ENCODE peak calls at places on chromosomes 1 and 21, in six cellular contexts. One of them, this sample, is unnamed.

GRCh38 chr1:7302126-7302525 is 469.0 kb upstream of the VAMP3 start:
- DNase-seq in AG10803: no peak
- DNase-seq in effector memory CD8-positive, alpha-beta T cell: no peak
- DNase-seq in cardiac muscle cell: no peak
- DNase-seq in posterior vena cava: no peak
- DNase-seq in NCI-H1105 treated with DMSO at 0.1 percent for 48 hours: no peak
- DNase-seq in this sample: no peak

GRCh38 chr1:2985694-2986548 is 35.3 kb upstream of the ACTRT2 start:
- DNase-seq in AG10803: no peak
- DNase-seq in effector memory CD8-positive, alpha-beta T cell: no peak
- DNase-seq in cardiac muscle cell: no peak
- DNase-seq in posterior vena cava: no peak
- DNase-seq in NCI-H1105 treated with DMSO at 0.1 percent for 48 hours: no peak
- DNase-seq in this sample: no peak

GRCh38 chr1:15178571-15179484 is 25.3 kb downstream of the TMEM51 start:
- DNase-seq in AG10803: peak
- DNase-seq in effector memory CD8-positive, alpha-beta T cell: no peak
- DNase-seq in cardiac muscle cell: peak
- DNase-seq in posterior vena cava: no peak
- DNase-seq in NCI-H1105 treated with DMSO at 0.1 percent for 48 hours: peak
- DNase-seq in this sample: peak

GRCh38 chr1:100762461-100762860 is 42.9 kb downstream of the VCAM1 start:
- DNase-seq in AG10803: no peak
- DNase-seq in effector memory CD8-positive, alpha-beta T cell: no peak
- DNase-seq in cardiac muscle cell: no peak
- DNase-seq in posterior vena cava: no peak
- DNase-seq in NCI-H1105 treated with DMSO at 0.1 percent for 48 hours: no peak
- DNase-seq in this sample: no peak

GRCh38 chr1:16144325-16145029 is 11.4 kb downstream of the EPHA2 start:
- DNase-seq in AG10803: no peak
- DNase-seq in effector memory CD8-positive, alpha-beta T cell: no peak
- DNase-seq in cardiac muscle cell: no peak
- DNase-seq in posterior vena cava: no peak
- DNase-seq in NCI-H1105 treated with DMSO at 0.1 percent for 48 hours: no peak
- DNase-seq in this sample: no peak

GRCh38 chr1:107196973-107197562 is 56.2 kb downstream of the NTNG1 start:
- DNase-seq in AG10803: no peak
- DNase-seq in effector memory CD8-positive, alpha-beta T cell: no peak
- DNase-seq in cardiac muscle cell: peak
- DNase-seq in posterior vena cava: no peak
- DNase-seq in NCI-H1105 treated with DMSO at 0.1 percent for 48 hours: peak
- DNase-seq in this sample: peak

GRCh38 chr1:63984257-63984626 is 210.4 kb downstream of the ROR1 start:
- DNase-seq in AG10803: peak
- DNase-seq in effector memory CD8-positive, alpha-beta T cell: no peak
- DNase-seq in cardiac muscle cell: peak
- DNase-seq in posterior vena cava: no peak
- DNase-seq in NCI-H1105 treated with DMSO at 0.1 percent for 48 hours: no peak
- DNase-seq in this sample: no peak

GRCh38 chr1:67560580-67561285 is 124.3 kb upstream of the GADD45A start:
- DNase-seq in AG10803: peak
- DNase-seq in effector memory CD8-positive, alpha-beta T cell: no peak
- DNase-seq in cardiac muscle cell: peak
- DNase-seq in posterior vena cava: no peak
- DNase-seq in NCI-H1105 treated with DMSO at 0.1 percent for 48 hours: no peak
- DNase-seq in this sample: no peak

GRCh38 chr1:145985502-145986439 is 10.6 kb downstream of the TXNIP start:
- DNase-seq in AG10803: peak
- DNase-seq in effector memory CD8-positive, alpha-beta T cell: no peak
- DNase-seq in cardiac muscle cell: peak
- DNase-seq in posterior vena cava: no peak
- DNase-seq in NCI-H1105 treated with DMSO at 0.1 percent for 48 hours: peak
- DNase-seq in this sample: no peak

GRCh38 chr1:54833146-54833545 is 32.0 kb upstream of the TTC22 start:
- DNase-seq in AG10803: no peak
- DNase-seq in effector memory CD8-positive, alpha-beta T cell: no peak
- DNase-seq in cardiac muscle cell: no peak
- DNase-seq in posterior vena cava: peak
- DNase-seq in NCI-H1105 treated with DMSO at 0.1 percent for 48 hours: no peak
- DNase-seq in this sample: no peak

GRCh38 chr1:46341222-46342083 is 846 bp downstream of the NSUN4 start:
- DNase-seq in AG10803: no peak
- DNase-seq in effector memory CD8-positive, alpha-beta T cell: peak
- DNase-seq in cardiac muscle cell: no peak
- DNase-seq in posterior vena cava: no peak
- DNase-seq in NCI-H1105 treated with DMSO at 0.1 percent for 48 hours: no peak
- DNase-seq in this sample: no peak

GRCh38 chr1:1283821-1284220 is 3.6 kb downstream of the SCNN1D start:
- DNase-seq in AG10803: no peak
- DNase-seq in effector memory CD8-positive, alpha-beta T cell: no peak
- DNase-seq in cardiac muscle cell: no peak
- DNase-seq in posterior vena cava: no peak
- DNase-seq in NCI-H1105 treated with DMSO at 0.1 percent for 48 hours: peak
- DNase-seq in this sample: no peak

GRCh38 chr1:222124602-222125001 is 382.7 kb upstream of the DUSP10 start:
- DNase-seq in AG10803: no peak
- DNase-seq in effector memory CD8-positive, alpha-beta T cell: no peak
- DNase-seq in cardiac muscle cell: no peak
- DNase-seq in posterior vena cava: no peak
- DNase-seq in NCI-H1105 treated with DMSO at 0.1 percent for 48 hours: no peak
- DNase-seq in this sample: no peak

GRCh38 chr21:44551290-44552015 is at the start of gene KRTAP10-2:
- DNase-seq in AG10803: no peak
- DNase-seq in effector memory CD8-positive, alpha-beta T cell: no peak
- DNase-seq in cardiac muscle cell: no peak
- DNase-seq in posterior vena cava: peak
- DNase-seq in NCI-H1105 treated with DMSO at 0.1 percent for 48 hours: no peak
- DNase-seq in this sample: no peak